ENCODE peak calls at places on chromosome 17, in seven cellular contexts. V is MM.1S, K is hepatocyte, H is fibroblast of lung, L is HCT116, S is GM23338, Z is A673. N is an unnamed sample.

GRCh38 chr17:49822829-49823228 is 25.0 kb downstream of the TAC4 start:
- DNase-seq in V (no peak), K (no peak), H (peak), L (no peak), S (no peak), Z (no peak), N (no peak)

GRCh38 chr17:63681530-63681929 is 18.4 kb downstream of the LIMD2 start:
- DNase-seq in V (no peak), K (no peak), H (no peak), L (no peak), S (peak), Z (no peak), N (no peak)

GRCh38 chr17:35973333-35974260 is 7.7 kb downstream of the CCL16 start:
- DNase-seq in V (no peak), K (peak), H (peak), L (no peak), S (no peak), Z (no peak), N (peak)

GRCh38 chr17:1179112-1179634 is 608 bp downstream of the ABR start:
- DNase-seq in V (no peak), K (peak), H (no peak), L (no peak), S (no peak), Z (no peak), N (no peak)

GRCh38 chr17:79923974-79924638 is 84.9 kb upstream of the CBX4 start:
- DNase-seq in V (no peak), K (peak), H (no peak), L (peak), S (peak), Z (peak), N (no peak)

GRCh38 chr17:16122697-16123434 is 92.5 kb downstream of the NCOR1 start:
- DNase-seq in V (no peak), K (no peak), H (peak), L (no peak), S (no peak), Z (no peak), N (peak)

GRCh38 chr17:78147315-78147998 is 1.3 kb downstream of the C17orf99 start:
- DNase-seq in V (peak), K (no peak), H (no peak), L (no peak), S (no peak), Z (no peak), N (no peak)

GRCh38 chr17:12680993-12681392 is 15.3 kb downstream of the MYOCD start:
- DNase-seq in V (no peak), K (no peak), H (no peak), L (no peak), S (no peak), Z (no peak), N (no peak)

GRCh38 chr17:32502013-32502412 is 15.2 kb downstream of the CDK5R1 start:
- DNase-seq in V (no peak), K (no peak), H (no peak), L (no peak), S (no peak), Z (no peak), N (no peak)

GRCh38 chr17:82372063-82372590 is 562 bp downstream of the UTS2R start:
- DNase-seq in V (no peak), K (no peak), H (no peak), L (no peak), S (no peak), Z (no peak), N (no peak)

GRCh38 chr17:4948997-4949320 is 629 bp upstream of the PFN1 start:
- DNase-seq in V (peak), K (peak), H (peak), L (peak), S (peak), Z (peak), N (peak)

GRCh38 chr17:65902831-65903549 is 288.9 kb downstream of the CEP112 start:
- DNase-seq in V (no peak), K (no peak), H (peak), L (no peak), S (peak), Z (no peak), N (no peak)

GRCh38 chr17:57565119-57565635 is 179.9 kb downstream of the CCDC182 start:
- DNase-seq in V (no peak), K (no peak), H (no peak), L (no peak), S (no peak), Z (no peak), N (no peak)

GRCh38 chr17:74008196-74008595 is 195.3 kb upstream of the RPL38 start:
- DNase-seq in V (no peak), K (peak), H (no peak), L (peak), S (peak), Z (peak), N (no peak)

GRCh38 chr17:77322534-77323412 is 182.0 kb downstream of the SEC14L1 start:
- DNase-seq in V (no peak), K (peak), H (peak), L (peak), S (no peak), Z (peak), N (peak)

GRCh38 chr17:80584171-80584905 is 39.7 kb downstream of the RPTOR start:
- DNase-seq in V (no peak), K (no peak), H (peak), L (no peak), S (no peak), Z (no peak), N (no peak)

GRCh38 chr17:41835800-41836549 is at the start of gene NT5C3B:
- DNase-seq in V (peak), K (peak), H (peak), L (peak), S (peak), Z (peak), N (peak)

GRCh38 chr17:68403122-68403521 is 54.2 kb downstream of the WIPI1 start:
- DNase-seq in V (no peak), K (no peak), H (no peak), L (no peak), S (no peak), Z (no peak), N (no peak)

GRCh38 chr17:74814453-74814852 is 38.3 kb upstream of the NAT9 start:
- DNase-seq in V (peak), K (no peak), H (no peak), L (no peak), S (no peak), Z (no peak), N (no peak)

GRCh38 chr17:330993-331701 is 21.5 kb downstream of the RPH3AL start:
- DNase-seq in V (no peak), K (no peak), H (no peak), L (no peak), S (no peak), Z (no peak), N (no peak)

GRCh38 chr17:35612924-35613521 is 25.9 kb downstream of the AP2B1 start:
- DNase-seq in V (peak), K (peak), H (peak), L (peak), S (peak), Z (peak), N (peak)

GRCh38 chr17:71792966-71793365 is 327.9 kb upstream of the SOX9 start:
- DNase-seq in V (no peak), K (no peak), H (peak), L (no peak), S (peak), Z (no peak), N (peak)

GRCh38 chr17:14061666-14062560 is 7.4 kb upstream of the COX10 start:
- DNase-seq in V (no peak), K (peak), H (peak), L (no peak), S (peak), Z (no peak), N (peak)

GRCh38 chr17:4140125-4140524 is 2.7 kb downstream of the ZZEF1 start:
- DNase-seq in V (no peak), K (no peak), H (no peak), L (no peak), S (no peak), Z (no peak), N (no peak)

GRCh38 chr17:49442051-49442450 is 27.4 kb upstream of the PHB1 start:
- DNase-seq in V (no peak), K (no peak), H (no peak), L (no peak), S (no peak), Z (no peak), N (no peak)

GRCh38 chr17:48970224-48970623 is 1.8 kb upstream of the GIP start:
- DNase-seq in V (no peak), K (peak), H (peak), L (no peak), S (no peak), Z (peak), N (no peak)

GRCh38 chr17:20046629-20047028 is 37.5 kb downstream of the SPECC1 start:
- DNase-seq in V (no peak), K (no peak), H (no peak), L (no peak), S (peak), Z (no peak), N (no peak)

GRCh38 chr17:39599006-39599664 is 8.6 kb downstream of the NEUROD2 start:
- DNase-seq in V (no peak), K (no peak), H (no peak), L (no peak), S (peak), Z (no peak), N (no peak)

GRCh38 chr17:61139219-61139618 is 260.4 kb upstream of the TBX2 start:
- DNase-seq in V (peak), K (no peak), H (peak), L (no peak), S (no peak), Z (no peak), N (peak)

GRCh38 chr17:31558748-31559646 is 167.5 kb downstream of the RAB11FIP4 start:
- DNase-seq in V (peak), K (peak), H (peak), L (peak), S (peak), Z (peak), N (peak)

GRCh38 chr17:38871247-38871991 is 1.6 kb downstream of the LASP1 start:
- DNase-seq in V (peak), K (peak), H (peak), L (no peak), S (peak), Z (peak), N (peak)

GRCh38 chr17:56499799-56500388 is 93.6 kb upstream of the NOG start:
- DNase-seq in V (peak), K (peak), H (peak), L (peak), S (peak), Z (peak), N (peak)

GRCh38 chr17:2084129-2084765 is 29.3 kb downstream of the HIC1 start:
- DNase-seq in V (no peak), K (peak), H (peak), L (no peak), S (no peak), Z (no peak), N (peak)

DNA sequence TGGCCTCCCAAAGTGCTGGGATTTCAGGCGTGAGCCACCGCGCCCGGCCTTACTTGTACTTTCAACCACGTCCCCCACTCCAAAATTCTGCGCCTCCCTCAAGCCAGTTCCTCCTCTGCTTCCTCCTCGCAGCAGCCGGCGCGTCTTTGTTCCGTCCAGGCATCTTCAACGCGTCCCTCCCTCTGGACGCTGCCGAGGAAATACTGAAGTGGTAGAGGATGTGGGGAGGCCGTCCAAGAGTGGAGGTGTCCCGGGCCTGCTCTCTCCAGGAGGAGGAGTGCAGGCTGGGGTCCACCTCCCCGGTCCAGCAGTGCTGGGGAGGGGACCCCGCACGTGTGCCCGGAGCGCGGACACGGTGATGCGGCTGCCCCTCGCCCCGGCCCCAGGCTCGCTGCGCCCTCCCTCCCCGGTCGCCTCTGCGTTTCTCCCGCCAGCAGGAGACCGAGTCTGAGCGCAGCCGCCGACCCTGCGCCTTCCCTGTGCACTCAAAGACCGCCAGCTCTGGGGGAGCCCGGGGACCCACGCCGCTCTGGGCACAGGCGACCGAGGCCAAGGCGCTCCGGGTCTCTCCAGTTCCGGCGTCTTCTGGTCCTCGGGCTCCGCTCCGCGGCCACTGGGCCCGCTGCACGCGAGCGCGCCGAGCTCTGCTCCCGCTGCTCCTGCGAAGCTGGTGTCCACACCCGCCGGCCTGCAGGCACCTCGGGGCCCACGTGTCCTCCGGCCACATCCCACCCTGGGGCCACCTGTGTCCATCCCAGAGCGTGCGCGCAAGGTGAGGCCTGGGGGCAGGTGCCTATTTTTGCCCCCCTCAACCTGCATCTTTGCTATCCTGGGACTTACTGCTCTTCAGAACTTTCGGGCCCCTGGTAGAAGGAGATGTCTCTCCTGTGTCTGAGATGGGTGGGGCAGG is 31.7 kb downstream of the OSBPL7 start:
- DNase-seq in V (peak), K (peak), H (peak), L (no peak), S (peak), Z (peak), N (peak)
- TF ChIP-seq EZH2 in V (no peak), K (peak), H (peak), L (no peak), S (peak), Z (no peak), N (no peak)

GRCh38 chr17:18378205-18378505 is 577 bp downstream of the EVPLL start:
- DNase-seq in V (no peak), K (no peak), H (no peak), L (no peak), S (no peak), Z (no peak), N (no peak)
- H3K27ac ChIP-seq in V (no peak), K (no peak), H (no peak), L (no peak), S (no peak), Z (no peak), N (no peak)

DNA sequence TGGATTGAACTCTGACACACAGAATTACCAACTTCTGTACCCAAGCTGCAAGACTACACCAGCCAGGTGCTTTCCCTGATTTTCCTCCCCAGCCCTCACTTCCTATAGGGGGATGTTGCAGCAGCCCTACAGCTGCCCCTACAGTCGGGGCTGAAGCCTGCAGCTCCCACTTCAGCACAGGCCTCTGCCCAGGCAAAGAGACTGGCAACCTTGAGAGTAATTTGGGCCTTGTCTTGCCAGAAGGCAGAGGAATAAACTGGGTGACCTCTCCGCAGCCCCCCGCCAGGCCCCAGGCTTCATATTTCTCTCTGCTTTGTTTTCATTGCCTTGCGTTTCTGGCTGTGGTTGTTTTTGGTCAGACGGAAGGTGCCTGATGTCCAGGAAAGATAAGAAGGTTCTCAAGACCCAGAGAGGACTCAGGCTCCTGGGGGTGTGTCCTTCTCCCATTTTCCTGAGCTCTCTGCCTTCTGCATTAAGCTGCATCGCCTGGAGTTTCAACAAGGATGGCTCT is 32.0 kb downstream of the SLC6A4 start:
- DNase-seq in V (no peak), K (no peak), H (no peak), L (no peak), S (peak), Z (no peak), N (no peak)
- TF ChIP-seq CTCF in V (no peak), K (no peak), H (no peak), L (peak), S (peak), Z (peak), N (no peak)

GRCh38 chr17:59347975-59348391 is 16.5 kb downstream of the YPEL2 start:
- DNase-seq in V (no peak), K (no peak), H (no peak), L (no peak), S (no peak), Z (no peak), N (no peak)
- TF ChIP-seq EZH2 in V (no peak), K (no peak), H (no peak), L (no peak), S (no peak), Z (no peak), N (no peak)

GRCh38 chr17:7256766-7257456 is 4.9 kb downstream of the ELP5 start:
- DNase-seq in V (no peak), K (no peak), H (no peak), L (no peak), S (no peak), Z (no peak), N (no peak)
- H3K27ac ChIP-seq in V (no peak), K (peak), H (no peak), L (peak), S (no peak), Z (no peak), N (no peak)

GRCh38 chr17:18994626-18995025 is 9.9 kb downstream of the FAM83G start:
- DNase-seq in V (no peak), K (no peak), H (no peak), L (no peak), S (no peak), Z (no peak), N (no peak)
- TF ChIP-seq CTCF in V (no peak), K (no peak), H (no peak), L (no peak), S (no peak), Z (no peak), N (no peak)